ENCODE peak calls at places on chromosome 10, in four cellular contexts. V, B, H and W are unnamed samples.

GRCh38 chr10:26513101-26513500 is 75.0 kb downstream of the APBB1IP start:
- DNase-seq in B (no peak), H (no peak), V (no peak), W (no peak)

GRCh38 chr10:124095096-124095495 is 1.7 kb upstream of the CHST15 start:
- DNase-seq in H (no peak), B (no peak), V (no peak), W (no peak)

GRCh38 chr10:125024496-125025234 is 82.7 kb downstream of the ZRANB1 start:
- DNase-seq in B (no peak), H (no peak), V (no peak), W (no peak)

GRCh38 chr10:60139798-60140566 is 233.6 kb upstream of the CCDC6 start:
- DNase-seq in H (no peak), V (no peak), B (no peak), W (no peak)

GRCh38 chr10:132366499-132366898 is 30.5 kb upstream of the PWWP2B start:
- DNase-seq in V (no peak), B (no peak), H (no peak), W (no peak)

GRCh38 chr10:76939862-76940495 is 697.6 kb downstream of the KCNMA1 start:
- DNase-seq in V (no peak), H (no peak), B (no peak), W (no peak)

GRCh38 chr10:119996944-119997343 is 104.4 kb downstream of the SEC23IP start:
- DNase-seq in B (no peak), V (no peak), H (no peak), W (no peak)

GRCh38 chr10:86668297-86669165 is at the start of gene LDB3:
- DNase-seq in B (peak; percentile 20), H (peak; percentile 45), V (no peak), W (peak; percentile 54)

GRCh38 chr10:105063796-105064195 is 422.7 kb downstream of the SORCS3 start:
- DNase-seq in B (no peak), H (peak; percentile 56), V (peak; percentile 18), W (peak; percentile 39)

GRCh38 chr10:133393401-133394063 is 425 bp upstream of the MTG1 start:
- DNase-seq in B (peak; percentile 56), H (no peak), V (no peak), W (no peak)

GRCh38 chr10:98446121-98446655 is 547 bp downstream of the HPS1 start:
- DNase-seq in H (peak; percentile 47), V (no peak), B (peak; percentile 37), W (peak; percentile 47)

GRCh38 chr10:11909618-11910017 is 86.5 kb downstream of the PROSER2 start:
- DNase-seq in H (no peak), B (no peak), V (no peak), W (no peak)

GRCh38 chr10:88342733-88343310 is 240.3 kb downstream of the RNLS start:
- DNase-seq in V (no peak), H (no peak), B (no peak), W (no peak)

GRCh38 chr10:43265799-43266721 is 805 bp downstream of the RASGEF1A start:
- DNase-seq in B (peak; percentile 51), V (no peak), H (peak; percentile 74), W (no peak)

GRCh38 chr10:60441515-60441914 is 51.8 kb upstream of the ANK3 start:
- DNase-seq in H (no peak), B (no peak), V (no peak), W (peak; percentile 16)

GRCh38 chr10:86177483-86178155 is 189.0 kb downstream of the GRID1 start:
- DNase-seq in V (no peak), H (no peak), B (no peak), W (no peak)

GRCh38 chr10:88949912-88950664 is 2.5 kb downstream of the ACTA2 start:
- DNase-seq in V (no peak), B (no peak), H (no peak), W (no peak)

GRCh38 chr10:71703577-71703976 is 16.0 kb downstream of the C10orf105 start:
- DNase-seq in V (no peak), H (no peak), B (no peak), W (no peak)
- TF ChIP-seq CTCF in V (no peak), H (no peak), B (no peak), W (no peak)

DNA sequence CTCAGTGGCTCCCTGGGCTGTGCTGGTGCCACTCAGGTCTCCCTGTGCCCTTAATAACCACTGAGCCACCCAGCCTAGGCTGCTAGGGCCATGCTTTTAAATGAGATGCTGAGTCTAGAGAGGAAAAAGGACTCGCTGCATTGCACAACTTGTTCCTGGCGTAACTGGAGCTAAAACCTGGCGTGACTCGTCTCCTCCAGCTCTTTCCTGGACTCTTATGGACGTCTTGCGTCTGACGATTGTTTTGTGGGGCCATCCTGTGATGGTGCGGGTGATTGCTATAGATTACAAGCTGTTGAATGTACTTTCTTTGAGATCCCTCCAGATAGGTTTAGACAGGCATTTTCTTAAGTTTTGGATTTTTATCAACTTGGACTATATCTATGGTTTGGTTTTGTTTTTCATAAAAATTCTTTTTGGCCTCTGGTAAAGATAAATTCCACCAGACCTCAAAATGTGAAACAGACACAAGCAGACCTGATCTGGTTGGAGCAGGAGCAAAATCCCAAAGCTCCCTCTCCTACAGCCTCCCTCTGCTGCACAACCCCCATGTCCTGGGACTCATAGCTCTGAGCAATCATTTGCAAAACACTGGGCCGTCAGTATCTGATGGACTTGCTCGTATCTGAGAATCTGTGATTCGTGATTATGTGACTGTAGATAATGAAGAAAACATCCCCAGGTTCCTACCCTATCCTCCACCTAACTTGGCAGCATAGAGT is 230.3 kb downstream of the ARHGAP12 start:
- DNase-seq in V (no peak), H (peak; percentile 27), B (peak; percentile 29), W (no peak)
- H3K4me3 ChIP-seq in V (no peak overlapping the region), H (no peak overlapping the region), B (no peak overlapping the region), W (no peak overlapping the region)

DNA sequence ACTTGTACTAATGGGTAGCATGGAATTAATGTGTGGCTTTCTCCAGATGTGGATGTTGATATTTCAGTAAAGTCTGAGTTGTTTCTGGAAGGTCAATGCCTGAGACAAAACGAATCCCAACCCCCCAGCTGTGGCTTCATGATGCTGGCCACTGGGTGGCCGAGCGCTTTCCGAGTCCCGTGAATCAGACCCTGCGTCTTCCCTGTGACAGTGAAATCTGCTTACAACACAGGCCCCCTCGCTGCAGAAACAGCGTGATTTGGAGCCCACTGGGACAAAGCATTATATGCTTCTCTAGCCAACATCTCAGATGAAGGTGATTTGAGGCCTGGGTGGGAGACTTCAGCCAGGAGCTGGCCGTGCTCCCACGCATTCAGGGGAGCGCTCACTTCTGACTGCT is 124.7 kb downstream of the WDR37 start:
- DNase-seq in H (no peak), B (no peak), V (no peak), W (no peak)
- TF ChIP-seq CTCF in H (no peak), B (no peak), V (no peak), W (no peak)

GRCh38 chr10:6009159-6009558 is 31.8 kb upstream of the IL15RA start:
- DNase-seq in B (no peak), V (no peak), H (no peak), W (peak; percentile 33)
- H3K4me3 ChIP-seq in B (no peak overlapping the region), V (no peak overlapping the region), H (no peak overlapping the region), W (no peak overlapping the region)

DNA sequence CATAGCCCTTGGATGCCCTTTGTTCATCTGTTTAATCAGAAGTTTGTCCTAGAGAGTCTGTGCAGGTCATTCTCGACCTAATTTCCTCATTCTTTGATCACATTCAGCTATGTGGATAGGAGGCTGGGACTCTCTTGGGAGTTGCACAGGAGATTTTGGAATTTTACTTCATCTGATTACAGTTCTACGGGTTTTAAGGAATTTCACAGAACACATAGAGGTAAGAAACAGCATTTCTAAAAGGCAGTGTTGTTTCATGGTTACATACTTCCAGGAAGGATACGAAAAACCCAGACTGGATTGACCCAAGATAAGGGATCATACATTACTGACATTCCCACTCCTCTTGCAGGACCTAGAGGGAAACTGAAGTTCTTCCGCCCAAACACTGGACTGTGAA is 45.9 kb downstream of the GATA3 start:
- DNase-seq in V (no peak), B (no peak), H (no peak), W (no peak)
- TF ChIP-seq CTCF in V (no peak), B (no peak), H (no peak), W (no peak)

GRCh38 chr10:113148899-113149298 is 198.9 kb downstream of the TCF7L2 start:
- DNase-seq in B (no peak), V (no peak), H (no peak), W (no peak)
- H3K4me3 ChIP-seq in B (no peak overlapping the region), V (no peak overlapping the region), H (no peak overlapping the region), W (no peak overlapping the region)